ENCODE peak calls at places on chromosomes 11 and 22, in four cellular contexts. N is right lobe of liver, Z is fibroblast of mammary gland, Q is cardiac fibroblast. I is an unnamed sample.

GRCh38 chr11:75931124-75931523 is 116.1 kb downstream of the UVRAG start:
- DNase-seq in N (no peak), Z (peak; percentile 50), Q (peak; percentile 4), I (no peak)

GRCh38 chr22:22600862-22601261 is 41.8 kb upstream of the PRAME start:
- DNase-seq in N (no peak), Z (no peak), Q (no peak), I (no peak)

GRCh38 chr11:94873910-94874575 is 99.3 kb downstream of the CWC15 start:
- DNase-seq in N (no peak), Z (no peak), Q (peak; percentile 43), I (no peak)

GRCh38 chr22:42078469-42079318 is 806 bp upstream of the SMDT1 start:
- DNase-seq in N (peak; percentile 55), Z (peak; percentile 51), Q (peak; percentile 42), I (no peak)

GRCh38 chr11:746289-747175 is 732 bp upstream of the TALDO1 start:
- DNase-seq in N (no peak), Z (peak; percentile 53), Q (no peak), I (no peak)

GRCh38 chr11:1863352-1864215 is 10.7 kb downstream of the LSP1 start:
- DNase-seq in N (no peak), Z (peak; percentile 87), Q (peak; percentile 91), I (peak; percentile 40)

GRCh38 chr11:126561327-126561893 is 205.9 kb downstream of the ST3GAL4 start:
- DNase-seq in N (no peak), Z (peak; percentile 57), Q (peak; percentile 71), I (no peak)

GRCh38 chr11:113045146-113045545 is 83.9 kb downstream of the NCAM1 start:
- DNase-seq in N (no peak), Z (no peak), Q (no peak), I (no peak)

GRCh38 chr11:81071641-81072040 is 1630.8 kb upstream of the TENM4 start:
- DNase-seq in N (no peak), Z (no peak), Q (no peak), I (no peak)

GRCh38 chr11:17250561-17251350 is 25.8 kb upstream of the NUCB2 start:
- DNase-seq in N (no peak), Z (peak; percentile 35), Q (peak; percentile 42), I (no peak)

GRCh38 chr11:26187639-26188038 is 144.3 kb upstream of the ANO3 start:
- DNase-seq in N (peak; percentile 60), Z (peak; percentile 86), Q (peak; percentile 81), I (peak; percentile 71)

GRCh38 chr11:107931206-107931605 is 3.0 kb downstream of the RAB39A start:
- DNase-seq in N (no peak), Z (no peak), Q (no peak), I (no peak)

GRCh38 chr11:65489706-65490310 is 9.0 kb upstream of the MALAT1 start:
- DNase-seq in N (no peak), Z (peak; percentile 54), Q (peak; percentile 71), I (no peak)
- H3K4me3 ChIP-seq in N (no peak overlapping the region), Z (no peak overlapping the region), Q (no peak overlapping the region), I (no peak overlapping the region)

GRCh38 chr22:44050766-44051747 is 27.0 kb downstream of the PARVB start:
- DNase-seq in N (no peak), Z (no peak), Q (no peak), I (no peak)
- TF ChIP-seq CTCF in N (no peak), Z (no peak), Q (no peak), I (no peak)

DNA sequence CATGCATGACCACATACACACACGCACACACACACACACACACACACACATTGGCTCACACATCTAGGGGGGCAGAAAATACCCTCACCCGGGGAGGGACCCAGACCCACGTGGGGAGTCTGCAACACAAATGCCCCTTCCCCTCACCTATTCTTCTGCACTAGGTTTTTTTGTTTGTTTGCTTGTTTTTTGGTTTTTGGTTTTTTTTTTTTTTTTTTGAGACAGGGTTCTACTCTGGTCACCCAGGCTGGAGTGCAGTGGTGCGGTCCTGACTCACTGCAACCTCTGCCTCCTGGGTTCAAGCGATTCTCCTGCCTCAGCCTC is 28.4 kb downstream of the WEE1 start:
- DNase-seq in N (no peak), Z (no peak), Q (no peak), I (no peak)
- H3K4me3 ChIP-seq in N (no peak overlapping the region), Z (no peak overlapping the region), Q (no peak overlapping the region), I (no peak overlapping the region)

GRCh38 chr11:111855506-111855905 is 15.9 kb downstream of the ALG9 start:
- DNase-seq in N (no peak), Z (no peak), Q (no peak), I (no peak)

GRCh38 chr11:111849631-111850030 is 21.8 kb downstream of the ALG9 start:
- DNase-seq in N (no peak), Z (no peak), Q (no peak), I (no peak)

GRCh38 chr11:111852103-111852502 is 19.3 kb downstream of the ALG9 start:
- DNase-seq in N (no peak), Z (no peak), Q (no peak), I (no peak)

GRCh38 chr11:111851067-111851466 is 20.3 kb downstream of the ALG9 start:
- DNase-seq in N (peak; percentile 51), Z (no peak), Q (no peak), I (no peak)

DNA sequence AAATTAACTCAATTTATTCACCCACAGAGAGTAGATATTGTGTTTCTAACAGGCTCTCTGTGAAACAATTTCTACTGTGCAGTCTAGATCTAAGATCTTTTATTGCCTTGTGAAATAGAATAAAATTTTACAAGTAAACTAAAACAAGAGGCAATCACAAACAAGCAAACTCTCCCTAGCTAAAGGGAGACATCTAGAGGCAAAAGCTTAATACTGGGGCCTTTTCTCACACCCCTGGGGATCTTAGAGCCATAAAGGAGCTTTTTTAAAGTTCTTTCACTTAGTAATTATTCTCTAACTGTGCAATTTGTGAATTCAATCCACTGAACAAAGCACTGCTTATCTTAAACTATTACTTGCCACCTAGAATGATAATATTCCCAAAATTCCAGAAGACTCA is 19.7 kb downstream of the ALG9 start:
- DNase-seq in N (no peak), Z (peak; percentile 52), Q (peak; percentile 56), I (no peak)
- TF ChIP-seq CTCF in N (peak; percentile 23), Z (peak; percentile 65), Q (peak; percentile 47), I (peak; percentile 35)

GRCh38 chr11:32434387-32435151 is 770 bp downstream of the WT1 start:
- DNase-seq in N (no peak), Z (no peak), Q (peak; percentile 75), I (no peak)

GRCh38 chr11:32433249-32434115 is 1.9 kb downstream of the WT1 start:
- DNase-seq in N (no peak), Z (no peak), Q (peak; percentile 45), I (no peak)

GRCh38 chr11:32435152-32435480 is 223 bp downstream of the WT1 start:
- DNase-seq in N (no peak), Z (no peak), Q (peak; percentile 62), I (no peak)

GRCh38 chr11:32432565-32433248 is 2.6 kb downstream of the WT1 start:
- DNase-seq in N (no peak), Z (no peak), Q (no peak), I (no peak)

DNA sequence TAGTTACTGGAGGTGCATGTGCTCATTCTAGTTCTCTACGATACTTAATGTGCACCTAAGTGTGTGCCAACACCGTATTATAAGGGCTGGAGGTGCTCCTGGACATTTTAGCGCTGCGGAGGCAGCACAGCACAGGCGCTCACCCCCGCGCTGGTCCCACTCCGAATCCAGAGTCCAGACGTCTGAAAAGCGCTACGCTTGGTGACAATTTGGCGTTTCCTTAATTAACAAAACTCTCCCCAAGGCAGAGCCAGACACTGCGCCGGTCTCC is 1.3 kb downstream of the WT1 start:
- DNase-seq in N (no peak), Z (no peak), Q (no peak), I (no peak)
- H3K4me3 ChIP-seq in N (no peak overlapping the region), Z (no peak overlapping the region), Q (peak overlapping the region; percentile 69), I (no peak overlapping the region)

DNA sequence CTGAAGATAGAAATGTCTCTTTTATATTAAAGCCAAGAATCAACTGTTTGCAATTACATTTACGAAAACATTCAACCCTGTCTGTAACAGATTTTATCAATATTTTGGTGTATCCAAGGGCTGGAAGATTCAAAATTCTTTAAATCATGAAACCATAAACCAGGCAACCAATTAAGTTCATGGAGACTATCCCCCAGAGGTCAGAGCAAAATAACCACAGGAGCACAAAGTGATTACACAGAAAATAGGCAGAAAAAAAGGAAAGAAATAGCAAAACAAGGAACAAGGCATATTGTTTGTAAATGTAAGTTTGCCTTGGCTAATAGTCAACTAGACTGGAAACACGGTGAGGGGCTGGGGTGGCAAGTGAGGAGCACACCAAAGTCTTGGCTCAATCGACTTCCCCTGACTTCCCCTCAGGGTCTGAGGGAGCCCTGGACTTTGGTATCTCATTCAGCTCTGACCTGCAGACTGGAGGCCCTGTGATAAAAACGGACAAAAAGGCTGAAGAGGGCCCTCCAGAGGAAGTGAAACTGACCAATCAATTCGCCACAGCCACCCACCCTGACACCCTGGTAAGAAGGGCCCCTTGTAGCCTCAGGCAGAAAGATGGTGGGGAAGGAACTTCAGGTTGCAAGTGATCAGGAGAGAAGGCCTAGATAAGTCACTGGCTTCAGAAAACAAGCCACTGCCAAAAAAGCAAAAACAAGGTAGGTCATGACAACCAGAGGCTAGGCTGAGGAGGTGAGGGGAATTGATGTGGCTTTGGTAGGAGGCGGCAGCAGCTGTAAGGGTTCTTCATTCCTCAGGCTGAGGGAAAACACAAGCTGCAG is 1.9 kb downstream of the SIK3 start:
- DNase-seq in N (peak; percentile 75), Z (no peak), Q (peak; percentile 28), I (no peak)
- TF ChIP-seq CTCF in N (no peak), Z (no peak), Q (no peak), I (no peak)

GRCh38 chr11:121391914-121392313 is 60.2 kb upstream of the SORL1 start:
- DNase-seq in N (no peak), Z (peak; percentile 19), Q (no peak), I (no peak)

GRCh38 chr11:121389651-121390050 is 62.5 kb upstream of the SORL1 start:
- DNase-seq in N (no peak), Z (no peak), Q (peak; percentile 22), I (no peak)

GRCh38 chr11:121393855-121394254 is 58.3 kb upstream of the SORL1 start:
- DNase-seq in N (no peak), Z (no peak), Q (no peak), I (no peak)

DNA sequence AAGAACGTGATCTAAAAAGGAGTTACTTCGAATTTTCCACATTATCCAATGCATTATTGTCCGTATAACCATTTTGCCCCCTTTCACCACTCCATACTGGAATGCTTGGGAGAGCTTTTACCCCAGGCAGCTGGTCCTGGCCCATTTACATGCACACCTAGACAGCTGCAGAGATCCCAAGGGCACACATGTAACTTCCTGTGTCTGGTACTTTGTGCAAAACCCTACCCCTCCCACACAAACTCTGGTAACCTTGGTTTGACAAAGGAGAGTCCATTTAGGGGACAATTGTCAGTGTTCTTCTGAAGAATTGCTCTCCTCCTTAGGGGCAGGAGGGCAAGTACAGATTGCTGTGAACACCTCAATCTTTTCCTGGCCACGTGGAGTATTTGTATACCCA is 57.3 kb upstream of the SORL1 start:
- DNase-seq in N (no peak), Z (no peak), Q (no peak), I (no peak)
- H3K4me3 ChIP-seq in N (no peak overlapping the region), Z (no peak overlapping the region), Q (no peak overlapping the region), I (no peak overlapping the region)

GRCh38 chr11:6438979-6439571 is 1.7 kb downstream of the HPX start:
- DNase-seq in N (no peak), Z (peak; percentile 69), Q (peak; percentile 75), I (no peak)
- TF ChIP-seq CTCF in N (peak; percentile 63), Z (peak; percentile 89), Q (peak; percentile 87), I (peak; percentile 80)

I was measured in AG04449.